ENCODE peak calls at places on chromosomes 3 and 15, in six cellular contexts. One of them, this sample, is unnamed.

GRCh38 chr3:23648326-23648964 is 157.3 kb upstream of the UBE2E1 start:
- DNase-seq in breast epithelium: no peak
- DNase-seq in suprapubic skin: no peak
- DNase-seq in HCT116: no peak
- DNase-seq in stomach: no peak
- DNase-seq in HepG2: no peak
- DNase-seq in this sample: no peak

GRCh38 chr3:72368331-72368975 is 479.8 kb downstream of the SHQ1 start:
- DNase-seq in stomach: no peak
- DNase-seq in HepG2: no peak
- DNase-seq in breast epithelium: peak
- DNase-seq in suprapubic skin: no peak
- DNase-seq in HCT116: no peak
- DNase-seq in this sample: no peak

GRCh38 chr15:69328739-69329138 is 30.0 kb downstream of the PAQR5 start:
- DNase-seq in suprapubic skin: no peak
- DNase-seq in HepG2: no peak
- DNase-seq in breast epithelium: no peak
- DNase-seq in stomach: no peak
- DNase-seq in HCT116: no peak
- DNase-seq in this sample: peak

GRCh38 chr3:128456776-128457715 is 9.6 kb downstream of the DNAJB8 start:
- DNase-seq in HepG2: no peak
- DNase-seq in breast epithelium: no peak
- DNase-seq in suprapubic skin: no peak
- DNase-seq in stomach: no peak
- DNase-seq in HCT116: no peak
- DNase-seq in this sample: no peak

GRCh38 chr3:100033814-100034490 is 80.3 kb downstream of the FILIP1L start:
- DNase-seq in HepG2: peak
- DNase-seq in suprapubic skin: no peak
- DNase-seq in breast epithelium: no peak
- DNase-seq in stomach: no peak
- DNase-seq in HCT116: no peak
- DNase-seq in this sample: no peak

GRCh38 chr3:172189987-172190603 is 150.7 kb downstream of the FNDC3B start:
- DNase-seq in stomach: no peak
- DNase-seq in HepG2: no peak
- DNase-seq in breast epithelium: no peak
- DNase-seq in suprapubic skin: no peak
- DNase-seq in HCT116: no peak
- DNase-seq in this sample: no peak

GRCh38 chr15:35181538-35181937 is 96.4 kb upstream of the NANOGP8 start:
- DNase-seq in suprapubic skin: no peak
- DNase-seq in breast epithelium: no peak
- DNase-seq in HCT116: peak
- DNase-seq in HepG2: no peak
- DNase-seq in stomach: no peak
- DNase-seq in this sample: no peak

GRCh38 chr3:194136519-194137313 is 768 bp downstream of the HES1 start:
- DNase-seq in HepG2: peak
- DNase-seq in HCT116: no peak
- DNase-seq in suprapubic skin: no peak
- DNase-seq in stomach: peak
- DNase-seq in breast epithelium: no peak
- DNase-seq in this sample: peak

GRCh38 chr3:39376929-39377634 is 6.1 kb upstream of the SLC25A38 start:
- DNase-seq in stomach: no peak
- DNase-seq in suprapubic skin: no peak
- DNase-seq in breast epithelium: no peak
- DNase-seq in HCT116: no peak
- DNase-seq in HepG2: no peak
- DNase-seq in this sample: no peak

GRCh38 chr3:123616593-123616992 is 31.7 kb upstream of the HACD2 start:
- DNase-seq in HCT116: no peak
- DNase-seq in suprapubic skin: no peak
- DNase-seq in stomach: no peak
- DNase-seq in breast epithelium: no peak
- DNase-seq in HepG2: no peak
- DNase-seq in this sample: no peak

GRCh38 chr15:97652700-97653167 is 307.8 kb upstream of the ARRDC4 start:
- DNase-seq in suprapubic skin: no peak
- DNase-seq in stomach: no peak
- DNase-seq in breast epithelium: no peak
- DNase-seq in HepG2: no peak
- DNase-seq in HCT116: no peak
- DNase-seq in this sample: peak

GRCh38 chr3:42387802-42388651 is 22.4 kb downstream of the LYZL4 start:
- DNase-seq in stomach: no peak
- DNase-seq in HepG2: no peak
- DNase-seq in breast epithelium: no peak
- DNase-seq in HCT116: no peak
- DNase-seq in suprapubic skin: no peak
- DNase-seq in this sample: no peak

GRCh38 chr3:34362910-34363309 is 564.5 kb downstream of the PDCD6IP start:
- DNase-seq in breast epithelium: no peak
- DNase-seq in HCT116: no peak
- DNase-seq in stomach: no peak
- DNase-seq in HepG2: no peak
- DNase-seq in suprapubic skin: no peak
- DNase-seq in this sample: no peak

GRCh38 chr3:16508591-16508995 is 4.9 kb downstream of the RFTN1 start:
- DNase-seq in HepG2: no peak
- DNase-seq in stomach: no peak
- DNase-seq in breast epithelium: no peak
- DNase-seq in HCT116: no peak
- DNase-seq in suprapubic skin: no peak
- DNase-seq in this sample: no peak

GRCh38 chr3:115706311-115706829 is 83.1 kb downstream of the GAP43 start:
- DNase-seq in HCT116: no peak
- DNase-seq in stomach: no peak
- DNase-seq in breast epithelium: no peak
- DNase-seq in suprapubic skin: no peak
- DNase-seq in HepG2: peak
- DNase-seq in this sample: no peak

GRCh38 chr3:77795013-77795412 is 755.1 kb downstream of the ROBO2 start:
- DNase-seq in HCT116: no peak
- DNase-seq in stomach: peak
- DNase-seq in HepG2: no peak
- DNase-seq in breast epithelium: no peak
- DNase-seq in suprapubic skin: no peak
- DNase-seq in this sample: peak

GRCh38 chr15:78222745-78223395 is 11.5 kb downstream of the ACSBG1 start:
- DNase-seq in HepG2: no peak
- DNase-seq in stomach: no peak
- DNase-seq in HCT116: no peak
- DNase-seq in breast epithelium: no peak
- DNase-seq in suprapubic skin: no peak
- DNase-seq in this sample: no peak

GRCh38 chr3:167437428-167438139 is 36.3 kb downstream of the SERPINI2 start:
- DNase-seq in stomach: no peak
- DNase-seq in suprapubic skin: no peak
- DNase-seq in HCT116: no peak
- DNase-seq in HepG2: no peak
- DNase-seq in breast epithelium: no peak
- DNase-seq in this sample: no peak

GRCh38 chr3:7874116-7874515 is 627.5 kb upstream of the LMCD1 start:
- DNase-seq in HCT116: peak
- DNase-seq in stomach: no peak
- DNase-seq in breast epithelium: no peak
- DNase-seq in suprapubic skin: no peak
- DNase-seq in HepG2: no peak
- DNase-seq in this sample: no peak

GRCh38 chr15:94031072-94031471 is 200.3 kb upstream of the MCTP2 start:
- DNase-seq in suprapubic skin: no peak
- DNase-seq in HCT116: no peak
- DNase-seq in HepG2: no peak
- DNase-seq in stomach: no peak
- DNase-seq in breast epithelium: no peak
- DNase-seq in this sample: no peak

GRCh38 chr15:60077581-60078359 is 73.7 kb downstream of the FOXB1 start:
- DNase-seq in HCT116: no peak
- DNase-seq in suprapubic skin: no peak
- DNase-seq in HepG2: no peak
- DNase-seq in stomach: no peak
- DNase-seq in breast epithelium: no peak
- DNase-seq in this sample: no peak

GRCh38 chr15:34927726-34928125 is 41.8 kb downstream of the AQR start:
- DNase-seq in breast epithelium: no peak
- DNase-seq in stomach: no peak
- DNase-seq in suprapubic skin: no peak
- DNase-seq in HepG2: no peak
- DNase-seq in HCT116: no peak
- DNase-seq in this sample: no peak

GRCh38 chr15:77024273-77025065 is 29.5 kb downstream of the PSTPIP1 start:
- DNase-seq in suprapubic skin: peak
- DNase-seq in breast epithelium: peak
- DNase-seq in stomach: peak
- DNase-seq in HCT116: no peak
- DNase-seq in HepG2: peak
- DNase-seq in this sample: peak

GRCh38 chr3:182035324-182035723 is 323.6 kb downstream of the SOX2 start:
- DNase-seq in breast epithelium: no peak
- DNase-seq in HCT116: no peak
- DNase-seq in suprapubic skin: no peak
- DNase-seq in HepG2: no peak
- DNase-seq in stomach: no peak
- DNase-seq in this sample: no peak

GRCh38 chr15:64045774-64046346 is 425 bp downstream of the DAPK2 start:
- DNase-seq in HCT116: no peak
- DNase-seq in HepG2: no peak
- DNase-seq in suprapubic skin: no peak
- DNase-seq in stomach: peak
- DNase-seq in breast epithelium: no peak
- DNase-seq in this sample: peak

DNA sequence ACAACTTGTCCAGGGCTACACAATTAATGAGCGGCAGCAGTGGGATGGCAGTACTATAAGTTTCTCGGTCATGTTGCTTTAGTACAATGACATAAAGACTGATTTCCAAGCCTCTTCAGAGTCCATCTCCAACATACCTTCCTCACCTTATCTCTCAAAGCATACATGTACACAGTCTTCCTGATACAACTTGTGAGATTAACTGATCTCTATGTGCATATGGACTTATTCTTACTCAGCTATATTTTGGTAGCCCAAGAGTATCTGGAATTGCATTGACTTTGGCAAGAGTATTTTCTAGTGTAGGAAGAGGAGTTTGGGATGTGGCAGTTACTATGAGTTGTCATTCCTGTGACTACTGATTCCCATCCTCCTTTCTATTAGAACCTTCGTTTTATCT is 575.0 kb downstream of the EDEM1 start:
- DNase-seq in HepG2: no peak
- DNase-seq in suprapubic skin: no peak
- DNase-seq in stomach: no peak
- DNase-seq in breast epithelium: no peak
- DNase-seq in HCT116: no peak
- DNase-seq in this sample: no peak
- TF ChIP-seq POLR2AphosphoS5 in HepG2: no peak
- TF ChIP-seq POLR2AphosphoS5 in suprapubic skin: no peak
- TF ChIP-seq POLR2AphosphoS5 in stomach: no peak
- TF ChIP-seq POLR2AphosphoS5 in breast epithelium: no peak
- TF ChIP-seq POLR2AphosphoS5 in HCT116: no peak
- TF ChIP-seq POLR2AphosphoS5 in this sample: no peak

DNA sequence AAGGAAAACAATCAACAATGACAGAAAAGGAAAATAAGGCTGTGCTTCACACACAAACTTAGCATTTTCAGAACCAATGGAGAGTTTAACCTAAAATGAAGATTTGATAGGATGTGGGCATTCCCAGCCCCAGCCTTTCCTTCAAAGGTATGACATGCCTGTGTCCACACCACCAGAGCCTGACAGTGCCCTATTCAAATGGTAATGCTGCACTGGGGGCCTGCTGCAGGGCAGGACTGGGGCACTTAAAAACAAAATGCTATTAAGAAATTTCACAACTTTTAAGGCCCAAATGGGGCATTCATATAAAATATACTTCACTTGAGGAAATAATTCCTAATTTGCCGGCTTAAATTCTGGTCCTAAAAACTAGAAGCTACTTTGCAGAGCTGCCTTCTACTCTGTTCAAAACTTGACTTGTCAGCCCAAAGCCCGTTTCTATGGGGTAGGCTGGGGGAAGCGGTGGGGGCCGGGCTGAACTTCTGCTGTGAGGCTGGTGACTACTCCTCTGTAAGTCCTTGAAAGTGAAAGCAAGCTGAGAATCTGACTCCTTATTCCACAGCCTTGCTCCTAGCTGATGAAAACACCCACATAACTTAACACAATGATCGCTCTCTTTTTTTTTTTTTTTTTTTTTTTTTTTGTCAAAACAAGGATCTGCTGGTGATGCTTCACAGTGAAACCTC is 31.0 kb upstream of the TKT start:
- DNase-seq in HepG2: no peak
- DNase-seq in suprapubic skin: no peak
- DNase-seq in HCT116: no peak
- DNase-seq in breast epithelium: no peak
- DNase-seq in stomach: no peak
- DNase-seq in this sample: no peak
- H3K4me3 ChIP-seq in HepG2: no peak
- H3K4me3 ChIP-seq in suprapubic skin: no peak
- H3K4me3 ChIP-seq in HCT116: no peak
- H3K4me3 ChIP-seq in breast epithelium: no peak
- H3K4me3 ChIP-seq in stomach: no peak
- H3K4me3 ChIP-seq in this sample: no peak

DNA sequence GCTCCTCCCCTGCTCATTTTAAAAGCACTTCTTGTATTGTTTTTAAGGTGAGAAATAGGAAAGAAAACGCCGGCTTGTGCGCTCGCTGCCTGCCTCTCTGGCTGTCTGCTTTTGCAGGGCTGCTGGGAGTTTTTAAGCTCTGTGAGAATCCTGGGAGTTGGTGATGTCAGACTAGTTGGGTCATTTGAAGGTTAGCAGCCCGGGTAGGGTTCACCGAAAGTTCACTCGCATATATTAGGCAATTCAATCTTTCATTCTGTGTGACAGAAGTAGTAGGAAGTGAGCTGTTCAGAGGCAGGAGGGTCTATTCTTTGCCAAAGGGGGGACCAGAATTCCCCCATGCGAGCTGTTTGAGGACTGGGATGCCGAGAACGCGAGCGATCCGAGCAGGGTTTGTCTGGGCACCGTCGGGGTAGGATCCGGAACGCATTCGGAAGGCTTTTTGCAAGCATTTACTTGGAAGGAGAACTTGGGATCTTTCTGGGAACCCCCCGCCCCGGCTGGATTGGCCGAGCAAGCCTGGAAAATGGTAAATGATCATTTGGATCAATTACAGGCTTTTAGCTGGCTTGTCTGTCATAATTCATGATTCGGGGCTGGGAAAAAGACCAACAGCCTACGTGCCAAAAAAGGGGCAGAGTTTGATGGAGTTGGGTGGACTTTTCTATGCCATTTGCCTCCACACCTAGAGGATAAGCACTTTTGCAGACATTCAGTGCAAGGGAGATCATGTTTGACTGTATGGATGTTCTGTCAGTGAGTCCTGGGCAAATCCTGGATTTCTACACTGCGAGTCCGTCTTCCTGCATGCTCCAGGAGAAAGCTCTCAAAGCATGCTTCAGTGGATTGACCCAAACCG is at the start of gene RARB:
- DNase-seq in HepG2: peak
- DNase-seq in suprapubic skin: peak
- DNase-seq in stomach: peak
- DNase-seq in breast epithelium: peak
- DNase-seq in HCT116: no peak
- DNase-seq in this sample: peak
- TF ChIP-seq POLR2A in HepG2: no peak
- TF ChIP-seq POLR2A in suprapubic skin: peak
- TF ChIP-seq POLR2A in stomach: no peak
- TF ChIP-seq POLR2A in breast epithelium: peak
- TF ChIP-seq POLR2A in HCT116: no peak
- TF ChIP-seq POLR2A in this sample: peak

GRCh38 chr15:67177750-67178149 is 76.7 kb downstream of the AAGAB start:
- DNase-seq in breast epithelium: no peak
- DNase-seq in HCT116: no peak
- DNase-seq in suprapubic skin: no peak
- DNase-seq in stomach: no peak
- DNase-seq in HepG2: no peak
- DNase-seq in this sample: no peak
- TF ChIP-seq POLR2AphosphoS5 in breast epithelium: no peak
- TF ChIP-seq POLR2AphosphoS5 in HCT116: no peak
- TF ChIP-seq POLR2AphosphoS5 in suprapubic skin: no peak
- TF ChIP-seq POLR2AphosphoS5 in stomach: no peak
- TF ChIP-seq POLR2AphosphoS5 in HepG2: no peak
- TF ChIP-seq POLR2AphosphoS5 in this sample: no peak

This sample was measured in transverse colon.